ENCODE peak calls at places on chromosomes 1 and 21, in seven cellular contexts. One of them, this sample, is unnamed.

GRCh38 chr1:113652773-113653172 is 106.5 kb downstream of the PHTF1 start:
- DNase-seq in SJCRH30: no peak
- DNase-seq in RWPE1: peak
- DNase-seq in CD8-positive, alpha-beta T cell: no peak
- DNase-seq in thyroid gland: no peak
- DNase-seq in pancreas: no peak
- DNase-seq in OCI-LY7: no peak
- DNase-seq in this sample: no peak

GRCh38 chr21:29091032-29091431 is 17.6 kb upstream of the CCT8 start:
- DNase-seq in SJCRH30: no peak
- DNase-seq in RWPE1: peak
- DNase-seq in CD8-positive, alpha-beta T cell: no peak
- DNase-seq in thyroid gland: no peak
- DNase-seq in pancreas: no peak
- DNase-seq in OCI-LY7: no peak
- DNase-seq in this sample: no peak

GRCh38 chr1:184283999-184284398 is 102.8 kb upstream of the C1orf21 start:
- DNase-seq in SJCRH30: no peak
- DNase-seq in RWPE1: no peak
- DNase-seq in CD8-positive, alpha-beta T cell: no peak
- DNase-seq in thyroid gland: peak
- DNase-seq in pancreas: no peak
- DNase-seq in OCI-LY7: no peak
- DNase-seq in this sample: no peak

GRCh38 chr1:171245458-171246064 is 2.7 kb upstream of the FMO1 start:
- DNase-seq in SJCRH30: peak
- DNase-seq in RWPE1: peak
- DNase-seq in CD8-positive, alpha-beta T cell: no peak
- DNase-seq in thyroid gland: peak
- DNase-seq in pancreas: no peak
- DNase-seq in OCI-LY7: peak
- DNase-seq in this sample: no peak

GRCh38 chr1:114153051-114153620 is 533 bp downstream of the SYT6 start:
- DNase-seq in SJCRH30: no peak
- DNase-seq in RWPE1: no peak
- DNase-seq in CD8-positive, alpha-beta T cell: no peak
- DNase-seq in thyroid gland: no peak
- DNase-seq in pancreas: peak
- DNase-seq in OCI-LY7: no peak
- DNase-seq in this sample: no peak

GRCh38 chr1:114828251-114828650 is 26.4 kb upstream of the SYCP1 start:
- DNase-seq in SJCRH30: peak
- DNase-seq in RWPE1: peak
- DNase-seq in CD8-positive, alpha-beta T cell: no peak
- DNase-seq in thyroid gland: no peak
- DNase-seq in pancreas: no peak
- DNase-seq in OCI-LY7: no peak
- DNase-seq in this sample: no peak

GRCh38 chr1:112544753-112545152 is 36.0 kb downstream of the WNT2B start:
- DNase-seq in SJCRH30: no peak
- DNase-seq in RWPE1: no peak
- DNase-seq in CD8-positive, alpha-beta T cell: no peak
- DNase-seq in thyroid gland: no peak
- DNase-seq in pancreas: no peak
- DNase-seq in OCI-LY7: no peak
- DNase-seq in this sample: no peak

GRCh38 chr1:27570383-27570755 is 33.6 kb downstream of the AHDC1 start:
- DNase-seq in SJCRH30: no peak
- DNase-seq in RWPE1: no peak
- DNase-seq in CD8-positive, alpha-beta T cell: no peak
- DNase-seq in thyroid gland: peak
- DNase-seq in pancreas: no peak
- DNase-seq in OCI-LY7: no peak
- DNase-seq in this sample: no peak

GRCh38 chr1:214523124-214523824 is 28.1 kb downstream of the PTPN14 start:
- DNase-seq in SJCRH30: no peak
- DNase-seq in RWPE1: no peak
- DNase-seq in CD8-positive, alpha-beta T cell: no peak
- DNase-seq in thyroid gland: no peak
- DNase-seq in pancreas: no peak
- DNase-seq in OCI-LY7: no peak
- DNase-seq in this sample: no peak

GRCh38 chr1:30190481-30191153 is 532.8 kb downstream of the MATN1 start:
- DNase-seq in SJCRH30: no peak
- DNase-seq in RWPE1: no peak
- DNase-seq in CD8-positive, alpha-beta T cell: no peak
- DNase-seq in thyroid gland: no peak
- DNase-seq in pancreas: no peak
- DNase-seq in OCI-LY7: no peak
- DNase-seq in this sample: no peak

GRCh38 chr1:171913385-171913784 is 72.1 kb downstream of the DNM3 start:
- DNase-seq in SJCRH30: peak
- DNase-seq in RWPE1: peak
- DNase-seq in CD8-positive, alpha-beta T cell: no peak
- DNase-seq in thyroid gland: peak
- DNase-seq in pancreas: no peak
- DNase-seq in OCI-LY7: no peak
- DNase-seq in this sample: no peak

GRCh38 chr1:225737866-225738265 is 39.8 kb upstream of the SRP9 start:
- DNase-seq in SJCRH30: no peak
- DNase-seq in RWPE1: no peak
- DNase-seq in CD8-positive, alpha-beta T cell: no peak
- DNase-seq in thyroid gland: no peak
- DNase-seq in pancreas: no peak
- DNase-seq in OCI-LY7: no peak
- DNase-seq in this sample: no peak

GRCh38 chr21:46111857-46112730 is 14.2 kb downstream of the COL6A2 start:
- DNase-seq in SJCRH30: no peak
- DNase-seq in RWPE1: no peak
- DNase-seq in CD8-positive, alpha-beta T cell: no peak
- DNase-seq in thyroid gland: peak
- DNase-seq in pancreas: peak
- DNase-seq in OCI-LY7: no peak
- DNase-seq in this sample: no peak

GRCh38 chr1:24199291-24199900 is 12.3 kb upstream of the IFNLR1 start:
- DNase-seq in SJCRH30: peak
- DNase-seq in RWPE1: peak
- DNase-seq in CD8-positive, alpha-beta T cell: peak
- DNase-seq in thyroid gland: peak
- DNase-seq in pancreas: no peak
- DNase-seq in OCI-LY7: peak
- DNase-seq in this sample: peak

GRCh38 chr1:221708987-221709386 is 32.9 kb downstream of the DUSP10 start:
- DNase-seq in SJCRH30: peak
- DNase-seq in RWPE1: no peak
- DNase-seq in CD8-positive, alpha-beta T cell: no peak
- DNase-seq in thyroid gland: peak
- DNase-seq in pancreas: peak
- DNase-seq in OCI-LY7: no peak
- DNase-seq in this sample: peak

GRCh38 chr1:15337656-15338402 is 71.9 kb upstream of the EFHD2 start:
- DNase-seq in SJCRH30: peak
- DNase-seq in RWPE1: peak
- DNase-seq in CD8-positive, alpha-beta T cell: no peak
- DNase-seq in thyroid gland: peak
- DNase-seq in pancreas: no peak
- DNase-seq in OCI-LY7: no peak
- DNase-seq in this sample: no peak

GRCh38 chr1:93784538-93784937 is 94.5 kb downstream of the DNTTIP2 start:
- DNase-seq in SJCRH30: no peak
- DNase-seq in RWPE1: no peak
- DNase-seq in CD8-positive, alpha-beta T cell: no peak
- DNase-seq in thyroid gland: no peak
- DNase-seq in pancreas: no peak
- DNase-seq in OCI-LY7: no peak
- DNase-seq in this sample: no peak

GRCh38 chr21:36175771-36176565 is 19.3 kb downstream of the DOP1B start:
- DNase-seq in SJCRH30: no peak
- DNase-seq in RWPE1: no peak
- DNase-seq in CD8-positive, alpha-beta T cell: no peak
- DNase-seq in thyroid gland: peak
- DNase-seq in pancreas: no peak
- DNase-seq in OCI-LY7: peak
- DNase-seq in this sample: no peak

GRCh38 chr1:55420021-55420420 is 204.9 kb upstream of the USP24 start:
- DNase-seq in SJCRH30: no peak
- DNase-seq in RWPE1: no peak
- DNase-seq in CD8-positive, alpha-beta T cell: no peak
- DNase-seq in thyroid gland: no peak
- DNase-seq in pancreas: no peak
- DNase-seq in OCI-LY7: no peak
- DNase-seq in this sample: no peak

GRCh38 chr1:231626951-231627614 is 493 bp downstream of the DISC1 start:
- DNase-seq in SJCRH30: peak
- DNase-seq in RWPE1: no peak
- DNase-seq in CD8-positive, alpha-beta T cell: peak
- DNase-seq in thyroid gland: peak
- DNase-seq in pancreas: peak
- DNase-seq in OCI-LY7: no peak
- DNase-seq in this sample: no peak

GRCh38 chr1:89907669-89908293 is 86.9 kb downstream of the LRRC8D start:
- DNase-seq in SJCRH30: no peak
- DNase-seq in RWPE1: peak
- DNase-seq in CD8-positive, alpha-beta T cell: no peak
- DNase-seq in thyroid gland: no peak
- DNase-seq in pancreas: no peak
- DNase-seq in OCI-LY7: no peak
- DNase-seq in this sample: no peak

GRCh38 chr1:185338719-185339622 is 21.9 kb upstream of the IVNS1ABP start:
- DNase-seq in SJCRH30: no peak
- DNase-seq in RWPE1: no peak
- DNase-seq in CD8-positive, alpha-beta T cell: peak
- DNase-seq in thyroid gland: peak
- DNase-seq in pancreas: no peak
- DNase-seq in OCI-LY7: peak
- DNase-seq in this sample: peak

GRCh38 chr1:85459274-85459673 is 5.7 kb downstream of the DDAH1 start:
- DNase-seq in SJCRH30: no peak
- DNase-seq in RWPE1: no peak
- DNase-seq in CD8-positive, alpha-beta T cell: no peak
- DNase-seq in thyroid gland: no peak
- DNase-seq in pancreas: no peak
- DNase-seq in OCI-LY7: no peak
- DNase-seq in this sample: no peak

GRCh38 chr1:40848530-40849189 is 13.5 kb downstream of the CITED4 start:
- DNase-seq in SJCRH30: peak
- DNase-seq in RWPE1: peak
- DNase-seq in CD8-positive, alpha-beta T cell: no peak
- DNase-seq in thyroid gland: peak
- DNase-seq in pancreas: peak
- DNase-seq in OCI-LY7: peak
- DNase-seq in this sample: peak

GRCh38 chr1:33572387-33572786 is 99.9 kb downstream of the ZSCAN20 start:
- DNase-seq in SJCRH30: no peak
- DNase-seq in RWPE1: no peak
- DNase-seq in CD8-positive, alpha-beta T cell: no peak
- DNase-seq in thyroid gland: no peak
- DNase-seq in pancreas: no peak
- DNase-seq in OCI-LY7: no peak
- DNase-seq in this sample: no peak

GRCh38 chr21:45308211-45309068 is 20.7 kb upstream of the POFUT2 start:
- DNase-seq in SJCRH30: peak
- DNase-seq in RWPE1: no peak
- DNase-seq in CD8-positive, alpha-beta T cell: no peak
- DNase-seq in thyroid gland: no peak
- DNase-seq in pancreas: peak
- DNase-seq in OCI-LY7: peak
- DNase-seq in this sample: no peak

GRCh38 chr1:58779059-58779754 is 4.6 kb downstream of the JUN start:
- DNase-seq in SJCRH30: no peak
- DNase-seq in RWPE1: no peak
- DNase-seq in CD8-positive, alpha-beta T cell: no peak
- DNase-seq in thyroid gland: no peak
- DNase-seq in pancreas: no peak
- DNase-seq in OCI-LY7: no peak
- DNase-seq in this sample: no peak
- H3K27ac ChIP-seq in SJCRH30: peak
- H3K27ac ChIP-seq in RWPE1: no peak
- H3K27ac ChIP-seq in CD8-positive, alpha-beta T cell: no peak
- H3K27ac ChIP-seq in thyroid gland: peak
- H3K27ac ChIP-seq in pancreas: peak
- H3K27ac ChIP-seq in OCI-LY7: no peak
- H3K27ac ChIP-seq in this sample: no peak

GRCh38 chr1:116390195-116390594 is 17.2 kb downstream of the ATP1A1 start:
- DNase-seq in SJCRH30: no peak
- DNase-seq in RWPE1: no peak
- DNase-seq in CD8-positive, alpha-beta T cell: no peak
- DNase-seq in thyroid gland: no peak
- DNase-seq in pancreas: no peak
- DNase-seq in OCI-LY7: no peak
- DNase-seq in this sample: no peak
- H3K27ac ChIP-seq in SJCRH30: no peak
- H3K27ac ChIP-seq in RWPE1: no peak
- H3K27ac ChIP-seq in CD8-positive, alpha-beta T cell: no peak
- H3K27ac ChIP-seq in thyroid gland: peak
- H3K27ac ChIP-seq in pancreas: no peak
- H3K27ac ChIP-seq in OCI-LY7: no peak
- H3K27ac ChIP-seq in this sample: no peak

GRCh38 chr1:7300893-7301292 is 470.2 kb upstream of the VAMP3 start:
- DNase-seq in SJCRH30: peak
- DNase-seq in RWPE1: peak
- DNase-seq in CD8-positive, alpha-beta T cell: no peak
- DNase-seq in thyroid gland: no peak
- DNase-seq in pancreas: no peak
- DNase-seq in OCI-LY7: no peak
- DNase-seq in this sample: no peak

GRCh38 chr1:7299994-7300393 is 471.1 kb upstream of the VAMP3 start:
- DNase-seq in SJCRH30: peak
- DNase-seq in RWPE1: peak
- DNase-seq in CD8-positive, alpha-beta T cell: no peak
- DNase-seq in thyroid gland: no peak
- DNase-seq in pancreas: no peak
- DNase-seq in OCI-LY7: no peak
- DNase-seq in this sample: no peak

GRCh38 chr1:7298749-7299151 is 472.3 kb upstream of the VAMP3 start:
- DNase-seq in SJCRH30: no peak
- DNase-seq in RWPE1: peak
- DNase-seq in CD8-positive, alpha-beta T cell: no peak
- DNase-seq in thyroid gland: no peak
- DNase-seq in pancreas: no peak
- DNase-seq in OCI-LY7: no peak
- DNase-seq in this sample: no peak

GRCh38 chr1:7298145-7298544 is 473.0 kb upstream of the VAMP3 start:
- DNase-seq in SJCRH30: no peak
- DNase-seq in RWPE1: no peak
- DNase-seq in CD8-positive, alpha-beta T cell: no peak
- DNase-seq in thyroid gland: no peak
- DNase-seq in pancreas: no peak
- DNase-seq in OCI-LY7: no peak
- DNase-seq in this sample: no peak

GRCh38 chr1:7299329-7299799 is 471.7 kb upstream of the VAMP3 start:
- DNase-seq in SJCRH30: peak
- DNase-seq in RWPE1: peak
- DNase-seq in CD8-positive, alpha-beta T cell: no peak
- DNase-seq in thyroid gland: peak
- DNase-seq in pancreas: no peak
- DNase-seq in OCI-LY7: no peak
- DNase-seq in this sample: peak
- H3K27ac ChIP-seq in SJCRH30: peak
- H3K27ac ChIP-seq in RWPE1: peak
- H3K27ac ChIP-seq in CD8-positive, alpha-beta T cell: no peak
- H3K27ac ChIP-seq in thyroid gland: no peak
- H3K27ac ChIP-seq in pancreas: no peak
- H3K27ac ChIP-seq in OCI-LY7: no peak
- H3K27ac ChIP-seq in this sample: no peak

GRCh38 chr1:205121660-205122488 is at the start of gene RBBP5:
- DNase-seq in SJCRH30: peak
- DNase-seq in RWPE1: peak
- DNase-seq in CD8-positive, alpha-beta T cell: peak
- DNase-seq in thyroid gland: peak
- DNase-seq in pancreas: peak
- DNase-seq in OCI-LY7: peak
- DNase-seq in this sample: peak
- H3K27ac ChIP-seq in SJCRH30: peak
- H3K27ac ChIP-seq in RWPE1: peak
- H3K27ac ChIP-seq in CD8-positive, alpha-beta T cell: peak
- H3K27ac ChIP-seq in thyroid gland: peak
- H3K27ac ChIP-seq in pancreas: peak
- H3K27ac ChIP-seq in OCI-LY7: peak
- H3K27ac ChIP-seq in this sample: peak